ENCODE peak calls at places on chromosomes 3 and 15, in eight cellular contexts. A, O, F, G, X, M, V and P are unnamed samples.

GRCh38 chr3:54042259-54042823 is 80.0 kb upstream of the CACNA2D3 start:
- DNase-seq in A (peak; percentile 48), O (no peak), F (no peak), G (no peak), X (no peak), M (no peak), V (no peak), P (no peak)

GRCh38 chr3:71150293-71150954 is 433.1 kb downstream of the FOXP1 start:
- DNase-seq in A (no peak), O (no peak), F (no peak), G (no peak), X (no peak), M (no peak), V (peak; percentile 16), P (no peak)

GRCh38 chr3:126971891-126972351 is 11.0 kb upstream of the PLXNA1 start:
- DNase-seq in A (peak; percentile 43), O (no peak), F (no peak), G (no peak), X (no peak), M (no peak), V (peak; percentile 84), P (no peak)

GRCh38 chr3:32217339-32217738 is 21.1 kb upstream of the CMTM8 start:
- DNase-seq in A (no peak), O (no peak), F (no peak), G (no peak), X (no peak), M (no peak), V (no peak), P (no peak)

GRCh38 chr3:36944641-36945270 is at the start of gene TRANK1:
- DNase-seq in A (no peak), O (no peak), F (peak; percentile 90), G (peak; percentile 77), X (no peak), M (peak; percentile 61), V (peak; percentile 26), P (peak; percentile 90)

GRCh38 chr15:101185770-101186169 is 66.1 kb downstream of the CHSY1 start:
- DNase-seq in A (no peak), O (no peak), F (no peak), G (no peak), X (no peak), M (no peak), V (peak; percentile 62), P (no peak)

GRCh38 chr3:187315872-187316271 is 24.3 kb upstream of the MASP1 start:
- DNase-seq in A (no peak), O (no peak), F (no peak), G (no peak), X (no peak), M (no peak), V (no peak), P (no peak)

GRCh38 chr3:46495901-46496456 is 1.8 kb upstream of the RTP3 start:
- DNase-seq in A (no peak), O (peak; percentile 56), F (no peak), G (no peak), X (peak; percentile 30), M (no peak), V (peak; percentile 96), P (no peak)

GRCh38 chr3:158911586-158911985 is 109.7 kb downstream of the MFSD1 start:
- DNase-seq in A (peak; percentile 23), O (no peak), F (no peak), G (no peak), X (peak; percentile 41), M (no peak), V (peak; percentile 22), P (no peak)

GRCh38 chr3:33711100-33711499 is 7.0 kb downstream of the CLASP2 start:
- DNase-seq in A (no peak), O (no peak), F (no peak), G (no peak), X (no peak), M (no peak), V (no peak), P (no peak)

GRCh38 chr15:59741274-59741906 is 52.3 kb upstream of the BNIP2 start:
- DNase-seq in A (peak; percentile 57), O (no peak), F (no peak), G (no peak), X (peak; percentile 31), M (no peak), V (peak; percentile 41), P (peak; percentile 62)